ENCODE peak calls at places on chromosomes 11 and 22, in eight cellular contexts. U is IMR-90, P is H1, J is HCT116, Y is uterus, V is adrenal gland, Z is A549, A is H54. S is an unnamed sample.

GRCh38 chr22:39545310-39546063 is 12.9 kb upstream of the RPS19BP1 start:
- DNase-seq in J (no peak), Y (no peak), A (no peak), U (no peak), P (no peak), V (peak), Z (no peak), S (peak)

GRCh38 chr22:36433318-36434231 is 45.8 kb upstream of the MYH9 start:
- DNase-seq in A (no peak), V (no peak), Z (no peak), U (no peak), Y (no peak), J (no peak), P (no peak), S (no peak)

GRCh38 chr11:80925291-80925690 is 1484.5 kb upstream of the TENM4 start:
- DNase-seq in Z (no peak), V (no peak), Y (no peak), J (no peak), U (no peak), P (no peak), A (no peak), S (no peak)

GRCh38 chr11:69524291-69524882 is 42.9 kb downstream of the LINC01488 start:
- DNase-seq in J (no peak), V (no peak), Z (no peak), A (no peak), Y (no peak), U (peak), P (no peak), S (peak)

GRCh38 chr11:32478277-32478731 is 43.0 kb upstream of the WT1 start:
- DNase-seq in P (no peak), Z (no peak), U (no peak), J (no peak), V (no peak), A (no peak), Y (peak), S (no peak)

GRCh38 chr11:129695543-129696308 is 119.9 kb upstream of the TMEM45B start:
- DNase-seq in Z (peak), J (peak), P (peak), U (peak), V (peak), Y (no peak), A (peak), S (peak)

GRCh38 chr11:46278387-46279173 is 1.1 kb downstream of the CREB3L1 start:
- DNase-seq in V (peak), Y (peak), Z (no peak), A (peak), P (no peak), J (no peak), U (peak), S (peak)

GRCh38 chr11:70244698-70245097 is 25.8 kb upstream of the PPFIA1 start:
- DNase-seq in Y (peak), V (no peak), J (no peak), Z (peak), U (peak), P (no peak), A (peak), S (no peak)

GRCh38 chr11:122441702-122442092 is 213.8 kb upstream of the UBASH3B start:
- DNase-seq in Z (no peak), P (no peak), V (no peak), A (no peak), J (no peak), U (no peak), Y (no peak), S (no peak)

GRCh38 chr11:8699903-8700302 is 17.3 kb downstream of the RPL27A start:
- DNase-seq in Z (no peak), J (no peak), P (no peak), Y (peak), A (peak), V (no peak), U (peak), S (no peak)

GRCh38 chr11:108535384-108535955 is 37.3 kb upstream of the POGLUT3 start:
- DNase-seq in Z (no peak), U (no peak), J (no peak), A (no peak), V (no peak), Y (no peak), P (no peak), S (peak)

GRCh38 chr11:86798988-86799387 is 1.4 kb upstream of the PRSS23 start:
- DNase-seq in P (no peak), Y (peak), V (no peak), J (no peak), A (no peak), Z (peak), U (peak), S (no peak)

GRCh38 chr11:115682901-115683300 is 178.7 kb upstream of the CADM1 start:
- DNase-seq in P (no peak), U (no peak), J (no peak), A (no peak), V (no peak), Z (no peak), Y (no peak), S (no peak)

GRCh38 chr22:49230194-49230577 is 597.5 kb downstream of the BRD1 start:
- DNase-seq in P (no peak), U (no peak), Y (no peak), J (no peak), Z (no peak), A (no peak), V (no peak), S (peak)

GRCh38 chr22:42343136-42343484 is 72.7 kb upstream of the TCF20 start:
- DNase-seq in V (no peak), J (no peak), P (no peak), Y (no peak), U (no peak), A (no peak), Z (peak), S (no peak)

GRCh38 chr11:100629671-100630070 is 57.4 kb upstream of the ARHGAP42 start:
- DNase-seq in A (no peak), P (no peak), Z (peak), Y (no peak), J (no peak), U (no peak), V (no peak), S (peak)

GRCh38 chr11:5258543-5259262 is 4.1 kb upstream of the HBG2 start:
- DNase-seq in J (no peak), P (no peak), V (no peak), A (no peak), U (no peak), Y (no peak), Z (no peak), S (peak)

GRCh38 chr11:92739020-92739419 is 230.4 kb upstream of the MTNR1B start:
- DNase-seq in U (peak), J (no peak), V (peak), Z (no peak), Y (no peak), A (no peak), P (no peak), S (no peak)

GRCh38 chr22:27726726-27727449 is 74.7 kb downstream of the MN1 start:
- DNase-seq in A (peak), Y (peak), J (no peak), U (peak), Z (peak), V (no peak), P (no peak), S (peak)

GRCh38 chr11:15159085-15159484 is 44.4 kb downstream of the INSC start:
- DNase-seq in Z (peak), A (peak), U (peak), V (no peak), Y (no peak), P (no peak), J (peak), S (peak)

GRCh38 chr22:35275580-35275979 is 18.3 kb downstream of the HMGXB4 start:
- DNase-seq in U (peak), Y (no peak), Z (no peak), J (no peak), V (no peak), A (no peak), P (no peak), S (no peak)

GRCh38 chr11:114147389-114148382 is 88.2 kb downstream of the ZBTB16 start:
- DNase-seq in U (no peak), A (no peak), J (no peak), Y (no peak), P (no peak), V (peak), Z (no peak), S (peak)

GRCh38 chr22:23763579-23764331 is 965 bp downstream of the C22orf15 start:
- DNase-seq in Z (no peak), U (no peak), V (no peak), J (no peak), Y (no peak), P (no peak), A (no peak), S (no peak)
- TF ChIP-seq POLR2A in Z (no peak), U (no peak), V (no peak), J (no peak), Y (no peak), P (no peak), A (no peak), S (no peak)

GRCh38 chr11:6570691-6571427 is 32.6 kb downstream of the RRP8 start:
- DNase-seq in P (no peak), V (no peak), A (no peak), Z (no peak), U (no peak), Y (no peak), J (no peak), S (no peak)
- TF ChIP-seq POLR2A in P (no peak), V (no peak), A (no peak), Z (no peak), U (no peak), Y (no peak), J (no peak), S (no peak)

DNA sequence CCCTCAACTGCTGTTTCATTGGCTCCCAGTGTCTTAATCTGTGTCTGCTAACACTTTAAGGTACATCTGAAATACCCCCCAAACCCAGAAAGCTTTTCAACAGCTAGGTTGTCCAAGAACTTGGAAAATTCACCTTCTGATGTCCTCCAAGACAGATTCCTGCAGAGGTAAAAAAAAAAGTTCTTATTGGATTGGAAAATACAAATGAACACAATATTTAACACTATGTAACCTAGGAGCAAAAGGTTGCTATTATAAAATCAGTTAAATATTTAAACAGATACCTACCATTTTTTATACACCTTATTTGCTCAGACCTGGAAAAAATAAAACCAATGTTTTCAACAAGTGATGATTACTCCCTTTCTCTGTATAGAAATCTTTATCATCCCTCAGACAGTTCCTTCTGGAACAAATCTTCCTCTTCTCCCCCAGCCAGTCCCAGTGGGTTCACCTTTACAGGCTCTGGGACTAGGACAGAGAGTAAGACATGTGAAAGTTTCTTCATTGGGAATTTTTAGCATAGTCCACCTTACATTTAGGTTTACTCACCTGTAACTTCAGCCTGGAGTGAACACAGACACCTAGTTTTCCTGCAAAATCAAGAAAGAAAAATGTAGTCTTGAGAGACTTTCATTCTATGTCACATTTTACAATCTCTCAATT is 13.3 kb upstream of the WDR74 start:
- DNase-seq in P (no peak), V (no peak), U (no peak), Y (no peak), Z (no peak), A (no peak), J (no peak), S (no peak)
- TF ChIP-seq POLR2A in P (peak), V (no peak), U (no peak), Y (no peak), Z (no peak), A (no peak), J (no peak), S (no peak)

GRCh38 chr11:20000393-20001134 is 159.7 kb downstream of the DBX1 start:
- DNase-seq in Y (no peak), Z (peak), P (peak), U (no peak), V (no peak), A (no peak), J (no peak), S (no peak)
- TF ChIP-seq POLR2A in Y (no peak), Z (no peak), P (no peak), U (no peak), V (no peak), A (no peak), J (no peak), S (no peak)

GRCh38 chr11:64759131-64759721 is 548 bp downstream of the PYGM start:
- DNase-seq in J (no peak), A (no peak), Z (no peak), P (no peak), Y (no peak), U (no peak), V (peak), S (no peak)

GRCh38 chr11:64758330-64759079 is 1.3 kb downstream of the PYGM start:
- DNase-seq in V (peak), P (no peak), Z (no peak), U (no peak), J (no peak), A (no peak), Y (no peak), S (peak)

GRCh38 chr11:64757549-64758329 is 2.0 kb downstream of the PYGM start:
- DNase-seq in U (no peak), Z (no peak), A (no peak), V (no peak), Y (no peak), J (no peak), P (no peak), S (no peak)

GRCh38 chr11:64760759-64761417 is 1.1 kb upstream of the PYGM start:
- DNase-seq in Z (no peak), U (no peak), P (no peak), V (no peak), Y (no peak), J (no peak), A (no peak), S (no peak)

GRCh38 chr11:64759722-64760719 is at the start of gene PYGM:
- DNase-seq in V (peak), U (no peak), J (no peak), Z (no peak), A (no peak), P (peak), Y (peak), S (peak)
- TF ChIP-seq POLR2A in V (no peak), U (peak), J (no peak), Z (no peak), A (no peak), P (no peak), Y (peak), S (no peak)

GRCh38 chr11:62123669-62124185 is at the start of gene INCENP:
- DNase-seq in V (peak), A (peak), J (peak), Z (peak), Y (peak), U (peak), P (peak), S (peak)
- TF ChIP-seq POLR2A in V (peak), A (peak), J (no peak), Z (no peak), Y (no peak), U (peak), P (no peak), S (peak)

GRCh38 chr11:118791015-118791960 is at the start of gene DDX6:
- DNase-seq in P (peak), J (peak), A (peak), Y (peak), V (peak), U (peak), Z (peak), S (peak)
- TF ChIP-seq POLR2A in P (peak), J (no peak), A (peak), Y (peak), V (peak), U (peak), Z (peak), S (peak)

GRCh38 chr11:2885676-2886081 is at the start of gene CDKN1C:
- DNase-seq in Y (peak), P (peak), J (peak), Z (peak), A (no peak), V (peak), U (peak), S (peak)
- TF ChIP-seq POLR2A in Y (peak), P (no peak), J (peak), Z (peak), A (peak), V (peak), U (peak), S (peak)

DNA sequence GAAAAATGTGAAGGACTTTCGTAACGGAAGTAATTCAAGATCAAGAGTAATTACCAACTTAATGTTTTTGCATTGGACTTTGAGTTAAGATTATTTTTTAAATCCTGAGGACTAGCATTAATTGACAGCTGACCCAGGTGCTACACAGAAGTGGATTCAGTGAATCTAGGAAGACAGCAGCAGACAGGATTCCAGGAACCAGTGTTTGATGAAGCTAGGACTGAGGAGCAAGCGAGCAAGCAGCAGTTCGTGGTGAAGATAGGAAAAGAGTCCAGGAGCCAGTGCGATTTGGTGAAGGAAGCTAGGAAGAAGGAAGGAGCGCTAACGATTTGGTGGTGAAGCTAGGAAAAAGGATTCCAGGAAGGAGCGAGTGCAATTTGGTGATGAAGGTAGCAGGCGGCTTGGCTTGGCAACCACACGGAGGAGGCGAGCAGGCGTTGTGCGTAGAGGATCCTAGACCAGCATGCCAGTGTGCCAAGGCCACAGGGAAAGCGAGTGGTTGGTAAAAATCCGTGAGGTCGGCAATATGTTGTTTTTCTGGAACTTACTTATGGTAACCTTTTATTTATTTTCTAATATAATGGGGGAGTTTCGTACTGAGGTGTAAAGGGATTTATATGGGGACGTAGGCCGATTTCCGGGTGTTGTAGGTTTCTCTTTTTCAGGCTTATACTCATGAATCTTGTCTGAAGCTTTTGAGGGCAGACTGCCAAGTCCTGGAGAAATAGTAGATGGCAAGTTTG is 1.6 kb downstream of the MALAT1 start:
- DNase-seq in A (no peak), J (no peak), V (no peak), Z (peak), P (no peak), U (peak), Y (peak), S (peak)
- TF ChIP-seq POLR2A in A (peak), J (peak), V (peak), Z (peak), P (no peak), U (no peak), Y (no peak), S (peak)